ENCODE peak calls at places on chromosomes 7 and 10, in five cellular contexts. Y is HCT116, P is neural progenitor cell, Q is MM.1S, I is hepatocyte. C is an unnamed sample.

GRCh38 chr7:137728426-137728825 is 118.3 kb downstream of the DGKI start:
- DNase-seq in I (no peak), Q (no peak), Y (no peak), P (no peak), C (no peak)

GRCh38 chr10:47264797-47265281 is 35.2 kb upstream of the GDF10 start:
- DNase-seq in Q (no peak), P (no peak), Y (no peak), I (no peak), C (no peak)

GRCh38 chr10:17923728-17924127 is 28.0 kb upstream of the SLC39A12 start:
- DNase-seq in Y (no peak), I (peak), Q (no peak), P (no peak), C (peak)

GRCh38 chr7:130733866-130734524 is at the start of gene KLF14:
- DNase-seq in Y (peak), Q (peak), I (peak), P (peak), C (no peak)

GRCh38 chr7:28160551-28160991 is 20.0 kb downstream of the JAZF1 start:
- DNase-seq in I (no peak), Y (no peak), P (no peak), Q (no peak), C (no peak)

GRCh38 chr10:114413398-114413797 is 9.1 kb upstream of the AFAP1L2 start:
- DNase-seq in I (no peak), P (no peak), Q (no peak), Y (peak), C (peak)

GRCh38 chr10:46251857-46252847 is 34.6 kb upstream of the ANTXRL start:
- DNase-seq in Q (no peak), P (no peak), Y (no peak), I (no peak), C (no peak)

GRCh38 chr10:7787150-7787856 is 490 bp downstream of the KIN start:
- DNase-seq in Y (no peak), P (no peak), I (peak), Q (no peak), C (no peak)

GRCh38 chr10:117860823-117861222 is 185.9 kb downstream of the RAB11FIP2 start:
- DNase-seq in P (peak), Q (peak), I (no peak), Y (peak), C (peak)

GRCh38 chr10:103595933-103596726 is 102.6 kb downstream of the NEURL1 start:
- DNase-seq in Q (no peak), P (no peak), I (no peak), Y (no peak), C (no peak)

GRCh38 chr7:95264225-95264927 is 60.0 kb downstream of the PON1 start:
- DNase-seq in Y (no peak), Q (no peak), I (no peak), P (no peak), C (peak)

GRCh38 chr7:18294408-18294807 is 201.1 kb upstream of the HDAC9 start:
- DNase-seq in Q (no peak), P (no peak), Y (no peak), I (no peak), C (no peak)

GRCh38 chr7:131502810-131503545 is 53.5 kb downstream of the PODXL start:
- DNase-seq in I (peak), Y (no peak), P (no peak), Q (no peak), C (no peak)

GRCh38 chr7:23418046-23418445 is 52.2 kb downstream of the IGF2BP3 start:
- DNase-seq in P (no peak), Y (no peak), I (no peak), Q (peak), C (peak)

GRCh38 chr10:47357131-47357582 is 9.0 kb downstream of the RBP3 start:
- DNase-seq in P (no peak), Q (no peak), Y (no peak), I (no peak), C (no peak)

GRCh38 chr7:18505870-18506460 is 10.4 kb downstream of the HDAC9 start:
- DNase-seq in Y (no peak), I (peak), Q (peak), P (no peak), C (no peak)

GRCh38 chr10:60809157-60809556 is 30.9 kb downstream of the CDK1 start:
- DNase-seq in I (peak), Y (no peak), Q (no peak), P (no peak), C (peak)

GRCh38 chr7:143416565-143417149 is 8.0 kb upstream of the EPHA1 start:
- DNase-seq in I (peak), P (peak), Q (peak), Y (peak), C (peak)

GRCh38 chr10:59622320-59622901 is 87.2 kb downstream of the SLC16A9 start:
- DNase-seq in Q (peak), P (peak), I (peak), Y (peak), C (peak)

GRCh38 chr10:131086094-131086493 is 225.4 kb downstream of the TCERG1L start:
- DNase-seq in I (no peak), Q (no peak), P (no peak), Y (no peak), C (peak)

GRCh38 chr7:108517951-108518350 is 8.0 kb downstream of the PNPLA8 start:
- DNase-seq in P (no peak), Q (no peak), I (no peak), Y (no peak), C (no peak)

GRCh38 chr7:98628916-98629525 is 11.9 kb downstream of the NPTX2 start:
- DNase-seq in I (peak), Q (no peak), P (peak), Y (no peak), C (peak)

GRCh38 chr7:92332782-92333181 is 87.0 kb downstream of the ANKIB1 start:
- DNase-seq in P (no peak), Y (no peak), I (no peak), Q (no peak), C (no peak)

GRCh38 chr10:77637986-77638765 is 568 bp upstream of the KCNMA1 start:
- DNase-seq in P (peak), I (peak), Q (no peak), Y (no peak), C (peak)

GRCh38 chr10:114245128-114245791 is 6.2 kb downstream of the VWA2 start:
- DNase-seq in P (no peak), I (peak), Y (no peak), Q (no peak), C (peak)

GRCh38 chr7:157413881-157414701 is 77.3 kb downstream of the DNAJB6 start:
- DNase-seq in I (no peak), Q (no peak), Y (no peak), P (no peak), C (no peak)

GRCh38 chr10:74988787-74989574 is 122.5 kb upstream of the SAMD8 start:
- DNase-seq in Q (no peak), P (no peak), Y (no peak), I (no peak), C (no peak)

GRCh38 chr7:69603937-69604494 is 5.7 kb downstream of the AUTS2 start:
- DNase-seq in I (no peak), Y (no peak), Q (no peak), P (no peak), C (no peak)

GRCh38 chr7:51732951-51733350 is 416.3 kb upstream of the COBL start:
- DNase-seq in I (no peak), P (peak), Y (no peak), Q (no peak), C (no peak)

GRCh38 chr7:51731086-51731485 is 414.5 kb upstream of the COBL start:
- DNase-seq in I (no peak), Q (no peak), Y (no peak), P (peak), C (no peak)

GRCh38 chr7:51727441-51727840 is 410.8 kb upstream of the COBL start:
- DNase-seq in Q (no peak), I (peak), P (no peak), Y (no peak), C (no peak)

DNA sequence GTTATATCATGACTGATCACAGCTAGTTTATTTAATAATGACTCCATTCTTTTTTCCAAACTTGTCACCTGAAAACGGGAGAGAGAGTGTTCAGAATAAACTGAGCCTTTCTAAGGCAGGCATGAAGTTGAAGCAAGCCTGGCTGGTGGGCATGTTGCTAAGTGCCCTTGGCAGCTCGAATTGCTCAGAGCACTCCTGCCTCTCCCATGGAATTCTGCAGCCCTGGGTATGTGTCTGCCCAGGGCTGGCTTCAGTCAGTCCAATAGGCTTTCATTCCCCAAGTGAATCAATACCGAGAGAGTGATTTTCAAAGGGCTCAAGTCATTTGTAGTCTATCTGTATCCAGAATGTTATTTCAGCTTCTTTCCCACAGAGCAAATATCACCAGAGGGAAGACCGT is 415.5 kb upstream of the COBL start:
- DNase-seq in I (no peak), Y (no peak), P (peak), Q (no peak), C (no peak)
- TF ChIP-seq EZH2phosphoT487 in I (no peak), Y (no peak), P (no peak), Q (no peak), C (no peak)

GRCh38 chr10:71243756-71244637 is 31.6 kb downstream of the UNC5B start:
- DNase-seq in P (no peak), Y (no peak), Q (no peak), I (no peak), C (peak)
- H3K27ac ChIP-seq in P (no peak), Y (no peak), Q (no peak), I (peak), C (no peak)

GRCh38 chr7:155834486-155835048 is 22.3 kb upstream of the SHH start:
- DNase-seq in Q (peak), I (no peak), Y (no peak), P (no peak), C (no peak)

GRCh38 chr7:155835446-155836215 is 23.4 kb upstream of the SHH start:
- DNase-seq in P (peak), I (no peak), Q (peak), Y (no peak), C (no peak)

GRCh38 chr7:155832581-155832981 is 20.3 kb upstream of the SHH start:
- DNase-seq in P (no peak), I (no peak), Y (no peak), Q (peak), C (no peak)

GRCh38 chr7:155831807-155832524 is 19.7 kb upstream of the SHH start:
- DNase-seq in I (peak), Q (no peak), Y (no peak), P (no peak), C (no peak)

GRCh38 chr7:155833651-155834050 is 21.4 kb upstream of the SHH start:
- DNase-seq in Y (no peak), I (no peak), P (no peak), Q (no peak), C (no peak)
- TF ChIP-seq EZH2phosphoT487 in Y (no peak), I (no peak), P (no peak), Q (no peak), C (no peak)

DNA sequence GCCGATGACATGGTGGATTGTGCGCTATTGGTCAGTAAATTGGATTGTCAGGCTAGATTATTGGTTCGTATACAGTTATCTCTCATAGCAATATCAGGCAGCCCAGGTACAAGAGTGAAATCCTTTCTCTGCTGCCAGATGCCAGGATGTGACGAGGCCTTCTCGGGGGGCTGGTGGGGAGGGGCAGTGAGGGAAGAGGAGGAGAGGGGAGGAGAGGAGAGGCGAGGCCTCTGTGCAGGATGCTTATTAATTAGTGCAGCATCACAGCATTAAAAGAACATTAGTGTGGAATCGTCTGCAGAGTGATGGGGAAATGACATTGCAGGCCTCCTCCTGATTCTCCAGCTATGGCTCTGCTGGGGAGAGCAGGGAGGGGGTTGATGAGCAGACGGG is 30.5 kb upstream of the SLF2 start:
- DNase-seq in Y (no peak), P (no peak), Q (no peak), I (no peak), C (no peak)
- H3K27ac ChIP-seq in Y (no peak), P (no peak), Q (no peak), I (peak), C (no peak)

DNA sequence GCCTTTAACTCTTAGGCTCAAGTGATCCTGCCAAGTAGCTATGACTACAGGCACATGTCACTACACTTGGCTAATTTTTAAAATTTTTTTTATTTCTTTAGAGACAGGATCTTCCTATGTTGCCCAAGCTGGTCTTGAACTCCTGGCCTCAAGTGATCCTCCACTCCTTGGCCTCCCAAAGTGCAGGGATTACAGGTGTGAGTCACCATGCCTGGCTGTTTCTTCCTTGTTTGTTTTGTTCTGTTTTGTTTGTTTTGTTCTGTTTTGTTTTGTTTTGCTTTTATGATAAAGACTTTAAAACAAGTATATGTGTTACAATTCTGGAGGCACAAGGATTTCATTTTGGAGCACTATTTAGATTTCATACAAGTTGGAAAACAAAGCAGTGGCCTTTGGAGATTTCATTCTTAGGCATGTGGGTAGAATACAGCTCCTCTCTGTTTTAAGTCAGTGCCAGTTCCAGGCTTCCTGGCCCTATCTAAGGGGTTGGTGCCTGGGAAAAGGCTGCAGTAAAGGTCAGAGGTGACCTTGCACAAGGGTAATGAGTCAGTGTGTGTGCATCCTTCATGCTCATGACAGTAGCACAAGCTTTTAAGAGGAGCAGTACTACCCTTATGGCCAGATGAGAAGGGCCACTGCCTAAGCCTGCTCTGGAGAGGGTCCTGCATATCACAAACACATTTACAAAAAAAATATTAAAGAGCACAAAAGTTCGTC is 17.8 kb downstream of the FGFBP3 start:
- DNase-seq in Y (no peak), P (no peak), Q (no peak), I (no peak), C (peak)
- TF ChIP-seq EZH2phosphoT487 in Y (no peak), P (no peak), Q (no peak), I (no peak), C (no peak)

C was measured in PC-3.